ENCODE peak calls at places on chromosomes 4 and X, in seven cellular contexts. D is NB4; Z is aorta; N is right cardiac atrium; M is glutamatergic neuron; K is activated naive CD4-positive, alpha-beta T cell treated with anti-CD3 and anti-CD28 coated beads for 36 hours; U is activated CD4-positive, alpha-beta T cell treated with anti-CD3 and anti-CD28 coated beads for 1 hour. R is an unnamed sample.

GRCh38 chr4:7759221-7759620 is 180.4 kb downstream of the AFAP1 start:
- DNase-seq in K (peak), Z (no peak), U (peak), D (peak), N (peak), M (no peak), R (no peak)

GRCh38 chrX:65643046-65643785 is 24.2 kb upstream of the MSN start:
- DNase-seq in K (no peak), U (no peak), M (no peak), N (no peak), D (no peak), Z (no peak), R (peak)

GRCh38 chrX:21481761-21482160 is 107.5 kb downstream of the CNKSR2 start:
- DNase-seq in M (no peak), K (no peak), Z (no peak), N (no peak), D (no peak), U (no peak), R (no peak)

GRCh38 chr4:166198921-166199320 is 325.9 kb downstream of the TLL1 start:
- DNase-seq in D (no peak), Z (no peak), U (no peak), M (no peak), K (no peak), N (no peak), R (no peak)

GRCh38 chr4:98565646-98566403 is 92.6 kb downstream of the TSPAN5 start:
- DNase-seq in M (no peak), D (no peak), K (no peak), U (no peak), Z (no peak), N (no peak), R (no peak)

GRCh38 chr4:104344342-104344980 is 150.2 kb downstream of the CXXC4 start:
- DNase-seq in M (no peak), U (no peak), N (no peak), K (no peak), D (no peak), Z (peak), R (no peak)

GRCh38 chr4:76737180-76737579 is 160.8 kb downstream of the SOWAHB start:
- DNase-seq in M (no peak), K (no peak), N (no peak), U (no peak), Z (no peak), D (no peak), R (no peak)

GRCh38 chr4:78510681-78511080 is 40.9 kb upstream of the ANXA3 start:
- DNase-seq in K (no peak), N (no peak), U (no peak), D (no peak), M (no peak), Z (no peak), R (no peak)

GRCh38 chr4:184097240-184097619 is 120.4 kb downstream of the ENPP6 start:
- DNase-seq in U (no peak), K (peak), N (peak), D (no peak), M (no peak), Z (peak), R (no peak)

GRCh38 chr4:87632469-87632868 is 17.6 kb upstream of the DMP1 start:
- DNase-seq in M (no peak), N (no peak), U (no peak), K (no peak), D (no peak), Z (no peak), R (no peak)

GRCh38 chr4:25031077-25031606 is 396 bp upstream of the LGI2 start:
- DNase-seq in M (peak), U (no peak), D (peak), N (peak), K (no peak), Z (peak), R (no peak)

GRCh38 chrX:69015564-69016218 is 149.6 kb downstream of the PJA1 start:
- DNase-seq in D (no peak), U (no peak), N (no peak), M (no peak), K (no peak), Z (no peak), R (no peak)

GRCh38 chr4:95540227-95540626 is 8.5 kb downstream of the UNC5C start:
- DNase-seq in M (no peak), U (no peak), D (no peak), Z (no peak), N (no peak), K (no peak), R (no peak)

R was measured in NCI-H226.